ENCODE peak calls at places on chromosomes 12 and 14, in five cellular contexts. I is body of pancreas, D is neuronal stem cell, F is thoracic aorta, X is heart left ventricle. K is an unnamed sample.

GRCh38 chr12:132637811-132638210 is 19.2 kb downstream of the P2RX2 start:
- DNase-seq in I (no peak), D (no peak), F (no peak), X (no peak), K (no peak)

GRCh38 chr14:56490379-56490778 is 89.2 kb upstream of the TMEM260 start:
- DNase-seq in I (no peak), D (no peak), F (no peak), X (no peak), K (no peak)

GRCh38 chr12:126668538-126668937 is 1598.4 kb upstream of the TMEM132C start:
- DNase-seq in I (no peak), D (no peak), F (no peak), X (no peak), K (no peak)

GRCh38 chr12:33654313-33654712 is 214.7 kb upstream of the SYT10 start:
- DNase-seq in I (no peak), D (no peak), F (no peak), X (no peak), K (no peak)

GRCh38 chr12:12779529-12779928 is 5.9 kb upstream of the APOLD1 start:
- DNase-seq in I (no peak), D (no peak), F (no peak), X (no peak), K (no peak)

GRCh38 chr12:116423053-116423452 is 136.1 kb upstream of the MAP1LC3B2 start:
- DNase-seq in I (no peak), D (no peak), F (no peak), X (no peak), K (no peak)

GRCh38 chr12:104106965-104107364 is 31.0 kb downstream of the NFYB start:
- DNase-seq in I (no peak), D (no peak), F (no peak), X (no peak), K (no peak)

GRCh38 chr12:123364532-123365140 is at the start of gene SBNO1:
- DNase-seq in I (peak; percentile 93), D (peak; percentile 93), F (peak; percentile 73), X (peak; percentile 94), K (peak; percentile 88)

GRCh38 chr14:29906256-29906885 is 21.3 kb downstream of the PRKD1 start:
- DNase-seq in I (peak; percentile 50), D (no peak), F (no peak), X (no peak), K (peak; percentile 58)

GRCh38 chr14:39247256-39247655 is 13.5 kb downstream of the MIA2 start:
- DNase-seq in I (no peak), D (no peak), F (no peak), X (no peak), K (no peak)

GRCh38 chr12:104137902-104138746 is at the start of gene NFYB:
- DNase-seq in I (peak; percentile 97), D (peak; percentile 95), F (peak; percentile 89), X (peak; percentile 96), K (peak; percentile 96)

GRCh38 chr14:100443643-100444042 is 120.5 kb downstream of the SLC25A47 start:
- DNase-seq in I (no peak), D (no peak), F (no peak), X (no peak), K (no peak)

GRCh38 chr12:103924761-103925641 is 5.2 kb upstream of the HSP90B1 start:
- DNase-seq in I (no peak), D (no peak), F (no peak), X (no peak), K (no peak)

GRCh38 chr12:13222076-13222475 is 25.6 kb downstream of the EMP1 start:
- DNase-seq in I (peak; percentile 28), D (no peak), F (no peak), X (no peak), K (peak; percentile 52)

GRCh38 chr12:29534935-29535334 is 37.4 kb upstream of the OVCH1 start:
- DNase-seq in I (no peak), D (no peak), F (no peak), X (no peak), K (no peak)

GRCh38 chr12:118418385-118419057 is 42.2 kb downstream of the SUDS3 start:
- DNase-seq in I (no peak), D (no peak), F (no peak), X (no peak), K (no peak)

GRCh38 chr12:112185093-112185923 is 59.9 kb downstream of the TRAFD1 start:
- DNase-seq in I (no peak), D (no peak), F (no peak), X (no peak), K (no peak)

GRCh38 chr14:92503756-92504491 is 9.7 kb upstream of the RIN3 start:
- DNase-seq in I (no peak), D (no peak), F (no peak), X (no peak), K (no peak)

GRCh38 chr12:73699318-73699717 is 838.3 kb upstream of the ATXN7L3B start:
- DNase-seq in I (no peak), D (no peak), F (no peak), X (no peak), K (no peak)

GRCh38 chr12:42475055-42475454 is 114.5 kb downstream of the PRICKLE1 start:
- DNase-seq in I (no peak), D (no peak), F (no peak), X (no peak), K (no peak)

GRCh38 chr14:56482306-56482705 is 97.3 kb upstream of the TMEM260 start:
- DNase-seq in I (peak; percentile 20), D (no peak), F (no peak), X (no peak), K (no peak)

GRCh38 chr14:68475802-68476201 is 317.1 kb downstream of the ZFP36L1 start:
- DNase-seq in I (no peak), D (no peak), F (no peak), X (no peak), K (no peak)

GRCh38 chr12:21065845-21066244 is 65.1 kb upstream of the SLCO1B1 start:
- DNase-seq in I (peak; percentile 18), D (no peak), F (no peak), X (no peak), K (no peak)

GRCh38 chr14:64296561-64296960 is 2.4 kb upstream of the ESR2 start:
- DNase-seq in I (no peak), D (no peak), F (no peak), X (no peak), K (no peak)

GRCh38 chr12:60052483-60052882 is 456.7 kb downstream of the SLC16A7 start:
- DNase-seq in I (no peak), D (no peak), F (no peak), X (no peak), K (no peak)

GRCh38 chr12:12443482-12443881 is 86.6 kb downstream of the BORCS5 start:
- DNase-seq in I (peak; percentile 21), D (no peak), F (peak; percentile 54), X (peak; percentile 74), K (no peak)

GRCh38 chr14:75088566-75089373 is 19.3 kb downstream of the ZC2HC1C start:
- DNase-seq in I (peak; percentile 62), D (peak; percentile 33), F (peak; percentile 17), X (peak; percentile 35), K (peak; percentile 49)

GRCh38 chr12:62862259-62862881 is 72.6 kb downstream of the PPM1H start:
- DNase-seq in I (no peak), D (no peak), F (no peak), X (no peak), K (no peak)
- H3K27ac ChIP-seq in I (no peak overlapping the region), D (no peak overlapping the region), F (peak overlapping the region; percentile 47), X (no peak overlapping the region), K (no peak overlapping the region)

DNA sequence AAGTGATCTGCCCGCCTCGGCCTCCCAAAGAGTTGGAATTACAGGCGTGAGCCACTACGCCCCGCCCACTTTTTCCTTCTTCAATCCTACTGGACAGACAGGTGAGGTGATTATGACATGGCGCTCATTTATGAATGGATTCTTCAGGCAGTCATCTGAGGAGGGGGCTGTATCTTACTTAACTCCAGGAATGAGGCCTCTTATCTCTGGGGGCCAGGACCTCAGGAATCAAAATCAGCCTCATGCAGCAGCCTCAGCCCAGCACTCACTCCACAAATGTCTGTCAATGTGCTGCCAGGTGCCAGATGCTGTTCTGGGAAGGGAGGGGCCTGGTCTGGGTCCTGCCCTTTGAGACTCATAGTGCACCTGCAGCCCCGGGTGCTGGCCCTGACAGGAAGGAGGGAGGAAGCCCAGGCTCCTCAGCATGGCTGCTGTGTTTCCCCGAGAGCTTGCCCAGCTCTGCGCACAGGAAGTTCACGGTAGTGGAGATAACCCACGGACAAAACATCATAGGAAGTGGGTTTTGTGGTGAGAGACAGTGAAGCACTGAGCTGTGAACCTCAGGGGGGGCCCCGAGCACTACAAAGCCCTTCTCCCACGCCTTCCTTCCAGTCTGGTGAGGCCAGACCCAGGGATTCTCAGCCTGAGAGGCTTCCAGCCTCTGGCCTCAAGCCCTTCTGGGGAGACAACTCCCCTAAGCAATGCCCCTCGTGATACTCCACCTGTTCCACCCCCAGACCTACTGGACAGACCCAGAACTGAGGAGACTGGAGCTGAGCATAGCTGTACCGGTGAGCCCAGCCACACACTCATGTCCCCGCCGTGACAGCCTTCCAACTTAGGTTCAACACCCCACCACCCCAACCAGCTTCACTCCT is 22.3 kb downstream of the GALNT6 start:
- DNase-seq in I (peak; percentile 35), D (no peak), F (no peak), X (peak; percentile 29), K (peak; percentile 45)
- H3K27ac ChIP-seq in I (no peak overlapping the region), D (no peak overlapping the region), F (no peak overlapping the region), X (no peak overlapping the region), K (no peak overlapping the region)

GRCh38 chr14:53581497-53581896 is 375.1 kb downstream of the BMP4 start:
- DNase-seq in I (no peak), D (no peak), F (no peak), X (no peak), K (no peak)
- H3K27ac ChIP-seq in I (no peak overlapping the region), D (no peak overlapping the region), F (no peak overlapping the region), X (no peak overlapping the region), K (no peak overlapping the region)

GRCh38 chr12:49895773-49896172 is 7.9 kb downstream of the FAIM2 start:
- DNase-seq in I (no peak), D (no peak), F (no peak), X (no peak), K (no peak)

GRCh38 chr12:49892084-49892731 is 11.5 kb downstream of the FAIM2 start:
- DNase-seq in I (no peak), D (no peak), F (no peak), X (no peak), K (no peak)

GRCh38 chr12:49894754-49895153 is 8.9 kb downstream of the FAIM2 start:
- DNase-seq in I (no peak), D (no peak), F (no peak), X (no peak), K (no peak)

GRCh38 chr12:49892732-49893317 is 10.9 kb downstream of the FAIM2 start:
- DNase-seq in I (no peak), D (no peak), F (no peak), X (no peak), K (no peak)

GRCh38 chr12:49893753-49894752 is 9.6 kb downstream of the FAIM2 start:
- DNase-seq in I (peak; percentile 45), D (no peak), F (no peak), X (no peak), K (no peak)
- H3K27ac ChIP-seq in I (peak overlapping the region; percentile 44), D (no peak overlapping the region), F (no peak overlapping the region), X (no peak overlapping the region), K (no peak overlapping the region)

GRCh38 chr12:125216720-125217119 is 151.5 kb downstream of the AACS start:
- DNase-seq in I (no peak), D (no peak), F (no peak), X (no peak), K (no peak)
- H3K27ac ChIP-seq in I (no peak overlapping the region), D (no peak overlapping the region), F (no peak overlapping the region), X (no peak overlapping the region), K (no peak overlapping the region)

K was measured in lung.